ENCODE peak calls at places on chromosomes 6 and 20, in nine cellular contexts. V is HFFc6; J is CD4-positive, alpha-beta memory T cell; H is progenitor cell of endocrine pancreas; E is globus pallidus; K is astrocyte of the spinal cord; M is DMS153; Y is SK-MEL-5; A is K562. W is an unnamed sample.

GRCh38 chr20:23508449-23508848 is 17.5 kb downstream of the CST8 start:
- DNase-seq in A (no peak), H (no peak), K (no peak), Y (no peak), V (no peak), M (no peak), J (no peak), E (no peak), W (no peak)

GRCh38 chr6:50720623-50721022 is 7.3 kb downstream of the TFAP2D start:
- DNase-seq in K (peak), M (no peak), H (peak), J (no peak), A (no peak), E (no peak), V (no peak), Y (no peak), W (no peak)

GRCh38 chr6:162336359-162336758 is 391.2 kb downstream of the PRKN start:
- DNase-seq in J (no peak), A (no peak), H (no peak), M (no peak), V (no peak), Y (no peak), K (no peak), E (no peak), W (no peak)

GRCh38 chr6:42899871-42900270 is 16.0 kb upstream of the PTCRA start:
- DNase-seq in H (no peak), E (no peak), V (no peak), J (no peak), Y (no peak), A (no peak), K (no peak), M (no peak), W (no peak)

GRCh38 chr6:16244869-16245451 is 6.6 kb downstream of the GMPR start:
- DNase-seq in V (no peak), J (no peak), E (no peak), M (peak), Y (peak), K (peak), A (no peak), H (no peak), W (no peak)

GRCh38 chr6:158996863-158997262 is 3.1 kb downstream of the RSPH3 start:
- DNase-seq in E (no peak), V (no peak), A (no peak), K (no peak), H (no peak), M (no peak), J (no peak), Y (no peak), W (peak)

GRCh38 chr20:31517373-31517772 is 3.1 kb downstream of the HM13 start:
- DNase-seq in E (no peak), V (peak), K (peak), H (peak), M (no peak), Y (peak), A (peak), J (no peak), W (peak)

GRCh38 chr6:45419574-45420082 is 41.9 kb upstream of the SUPT3H start:
- DNase-seq in E (no peak), M (peak), Y (no peak), V (peak), H (peak), K (peak), A (no peak), J (peak), W (peak)

GRCh38 chr6:142015011-142015410 is 117.7 kb upstream of the GJE1 start:
- DNase-seq in Y (no peak), A (no peak), H (no peak), J (no peak), M (no peak), V (no peak), E (no peak), K (peak), W (peak)

GRCh38 chr20:50788045-50788867 is 6.6 kb upstream of the BCAS4 start:
- DNase-seq in Y (peak), J (no peak), V (peak), H (no peak), A (no peak), M (no peak), E (peak), K (peak), W (no peak)

GRCh38 chr20:37392441-37393195 is 46.7 kb downstream of the SRC start:
- DNase-seq in J (no peak), Y (peak), V (no peak), H (no peak), M (no peak), A (peak), K (no peak), E (no peak), W (no peak)

GRCh38 chr6:30481213-30481964 is 7.9 kb upstream of the HLA-E start:
- DNase-seq in A (no peak), Y (no peak), J (no peak), V (no peak), M (no peak), H (no peak), K (no peak), E (no peak), W (no peak)

GRCh38 chr20:63808964-63809674 is 21.9 kb downstream of the ZBTB46 start:
- DNase-seq in A (no peak), E (no peak), K (no peak), H (no peak), V (no peak), Y (no peak), J (no peak), M (no peak), W (no peak)

GRCh38 chr20:35461620-35462019 is 6.2 kb downstream of the CEP250 start:
- DNase-seq in E (no peak), A (no peak), V (no peak), J (no peak), M (no peak), K (no peak), Y (no peak), H (no peak), W (peak)

GRCh38 chr6:132401120-132401940 is at the start of gene MOXD1:
- DNase-seq in M (no peak), K (no peak), V (peak), E (no peak), Y (peak), H (peak), A (peak), J (no peak), W (peak)

GRCh38 chr6:162706236-162706635 is 21.3 kb downstream of the PRKN start:
- DNase-seq in E (peak), K (no peak), Y (no peak), M (no peak), H (no peak), A (no peak), J (no peak), V (no peak), W (no peak)

GRCh38 chr6:23659125-23659524 is 466.9 kb upstream of the NRSN1 start:
- DNase-seq in V (no peak), H (peak), M (no peak), K (peak), E (peak), J (no peak), Y (peak), A (no peak), W (peak)

GRCh38 chr6:113847435-113847834 is 9.7 kb upstream of the MARCKS start:
- DNase-seq in A (no peak), J (no peak), Y (no peak), H (no peak), K (no peak), M (no peak), V (peak), E (no peak), W (peak)

GRCh38 chr20:58790440-58790839 is 60.3 kb downstream of the GNAS-AS1 start:
- DNase-seq in V (no peak), A (no peak), M (no peak), Y (peak), E (no peak), J (no peak), K (no peak), H (no peak), W (no peak)

GRCh38 chr6:113694278-113695077 is 162.7 kb upstream of the MARCKS start:
- DNase-seq in V (peak), A (no peak), K (peak), H (no peak), M (no peak), Y (no peak), J (no peak), E (no peak), W (peak)

GRCh38 chr20:57695012-57695411 is 14.8 kb downstream of the PMEPA1 start:
- DNase-seq in E (no peak), J (no peak), A (no peak), H (no peak), M (no peak), Y (no peak), K (peak), V (no peak), W (no peak)

GRCh38 chr6:111750753-111751684 is 122.2 kb downstream of the FYN start:
- DNase-seq in H (no peak), E (no peak), M (no peak), K (peak), A (no peak), Y (no peak), J (peak), V (no peak), W (peak)

GRCh38 chr20:43949741-43950618 is 35.3 kb downstream of the TOX2 start:
- DNase-seq in H (no peak), K (no peak), E (no peak), J (peak), M (no peak), Y (no peak), V (no peak), A (peak), W (peak)